ENCODE peak calls at places on chromosome 18, in five cellular contexts. K is fibroblast of lung, W is prostate gland, P is GM23248, Q is A549. C is an unnamed sample. For H3K4me1, the result is how much of the 10 kb centered on the place peaks cover.

GRCh38 chr18:31603335-31603734 is 11.7 kb downstream of the TTR start:
- DNase-seq in K (no peak), W (no peak), P (peak), Q (no peak), C (no peak)

GRCh38 chr18:77366725-77367641 is 117.3 kb downstream of the GALR1 start:
- DNase-seq in K (no peak), W (peak), P (peak), Q (peak), C (no peak)

GRCh38 chr18:32798209-32798960 is 25.6 kb upstream of the KLHL14 start:
- DNase-seq in K (no peak), W (no peak), P (no peak), Q (no peak), C (no peak)

GRCh38 chr18:47558110-47558750 is 306.8 kb upstream of the SKOR2 start:
- DNase-seq in K (no peak), W (no peak), P (no peak), Q (no peak), C (no peak)

GRCh38 chr18:54229660-54230059 is 5.2 kb upstream of the MBD2 start:
- DNase-seq in K (no peak), W (no peak), P (no peak), Q (no peak), C (no peak)

GRCh38 chr18:75208055-75208835 is 694 bp downstream of the PTGR3 start:
- DNase-seq in K (peak), W (peak), P (peak), Q (no peak), C (peak)

GRCh38 chr18:31189757-31190156 is 27.1 kb upstream of the DSC1 start:
- DNase-seq in K (no peak), W (no peak), P (no peak), Q (no peak), C (no peak)

GRCh38 chr18:50878345-50879301 is at the start of gene ME2:
- DNase-seq in K (peak), W (peak), P (peak), Q (peak), C (peak)

GRCh38 chr18:13568443-13569392 is 157.6 kb downstream of the FAM210A start:
- DNase-seq in K (no peak), W (no peak), P (no peak), Q (no peak), C (no peak)

GRCh38 chr18:64966667-64967066 is 784.1 kb upstream of the CDH7 start:
- DNase-seq in K (no peak), W (no peak), P (no peak), Q (no peak), C (peak)

GRCh38 chr18:68733693-68734092 is 18.8 kb upstream of the TMX3 start:
- DNase-seq in K (peak), W (no peak), P (peak), Q (no peak), C (no peak)

GRCh38 chr18:74951165-74951760 is 257.7 kb downstream of the PTGR3 start:
- DNase-seq in K (peak), W (peak), P (peak), Q (peak), C (peak)

GRCh38 chr18:76275913-76276312 is 219.1 kb downstream of the ZNF516 start:
- DNase-seq in K (no peak), W (no peak), P (no peak), Q (no peak), C (no peak)

GRCh38 chr18:50151876-50152275 is 43.1 kb downstream of the MYO5B start:
- DNase-seq in K (no peak), W (no peak), P (peak), Q (no peak), C (no peak)

GRCh38 chr18:49563701-49564100 is 1.8 kb downstream of the LIPG start:
- DNase-seq in K (no peak), W (no peak), P (no peak), Q (no peak), C (no peak)

GRCh38 chr18:49786019-49786720 is 27.2 kb downstream of the ACAA2 start:
- DNase-seq in K (no peak), W (no peak), P (no peak), Q (no peak), C (no peak)

GRCh38 chr18:72605350-72605749 is 61.2 kb upstream of the CBLN2 start:
- DNase-seq in K (no peak), W (no peak), P (no peak), Q (no peak), C (no peak)

GRCh38 chr18:36828157-36828629 is 609 bp downstream of the TPGS2 start:
- DNase-seq in K (peak), W (peak), P (peak), Q (no peak), C (no peak)

GRCh38 chr18:75859533-75859932 is 432.0 kb upstream of the SMIM21 start:
- DNase-seq in K (no peak), W (no peak), P (no peak), Q (no peak), C (no peak)

GRCh38 chr18:42340423-42341009 is 385.5 kb downstream of the PIK3C3 start:
- DNase-seq in K (no peak), W (no peak), P (no peak), Q (no peak), C (no peak)

GRCh38 chr18:55588001-55588875 is at the start of gene TCF4:
- DNase-seq in K (peak), W (peak), P (peak), Q (peak), C (peak)

GRCh38 chr18:8754995-8755955 is 49.9 kb downstream of the MTCL1 start:
- DNase-seq in K (peak), W (no peak), P (peak), Q (no peak), C (no peak)

GRCh38 chr18:72155327-72155726 is 388.8 kb downstream of the CBLN2 start:
- DNase-seq in K (peak), W (peak), P (no peak), Q (no peak), C (no peak)

GRCh38 chr18:524496-524895 is 24.0 kb upstream of the COLEC12 start:
- DNase-seq in K (peak), W (no peak), P (peak), Q (no peak), C (no peak)

GRCh38 chr18:9905401-9905922 is 8.4 kb upstream of the VAPA start:
- DNase-seq in K (peak), W (no peak), P (peak), Q (no peak), C (no peak)

GRCh38 chr18:46771141-46771540 is 14.3 kb upstream of the ST8SIA5 start:
- DNase-seq in K (no peak), W (no peak), P (no peak), Q (no peak), C (no peak)

GRCh38 chr18:68436485-68436884 is 278.4 kb downstream of the TMX3 start:
- DNase-seq in K (peak), W (no peak), P (peak), Q (no peak), C (peak)

GRCh38 chr18:25590456-25590855 is 238.5 kb upstream of the ZNF521 start:
- DNase-seq in K (no peak), W (no peak), P (no peak), Q (no peak), C (no peak)

GRCh38 chr18:69819460-69819859 is 128.2 kb downstream of the CD226 start:
- DNase-seq in K (no peak), W (no peak), P (no peak), Q (no peak), C (no peak)
- H3K27ac ChIP-seq in K (no peak), W (no peak), P (no peak), Q (no peak), C (no peak)

DNA sequence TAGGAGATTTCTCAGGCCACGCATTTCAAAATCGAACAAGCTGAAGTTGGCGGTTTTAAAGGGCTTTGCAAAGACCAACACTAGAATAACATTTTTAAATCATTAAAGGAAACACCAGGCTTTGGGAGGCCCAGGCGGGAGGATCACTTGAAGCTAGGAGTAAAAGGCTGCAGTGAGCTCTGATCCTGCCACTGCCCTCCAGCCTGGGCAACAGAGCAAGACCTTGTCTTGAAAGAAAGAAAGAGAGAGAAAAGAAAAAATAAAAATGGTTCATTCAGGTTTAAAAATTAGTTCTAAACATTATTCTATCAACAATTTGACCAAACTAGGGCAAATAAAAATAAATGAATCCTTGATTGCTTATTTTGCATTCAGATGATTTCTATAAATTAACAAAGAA is 789 bp upstream of the CHST9 start:
- DNase-seq in K (no peak), W (no peak), P (no peak), Q (no peak), C (no peak)
- H3K4me3 ChIP-seq in K (no peak), W (no peak), P (no peak), Q (no peak), C (no peak)

DNA sequence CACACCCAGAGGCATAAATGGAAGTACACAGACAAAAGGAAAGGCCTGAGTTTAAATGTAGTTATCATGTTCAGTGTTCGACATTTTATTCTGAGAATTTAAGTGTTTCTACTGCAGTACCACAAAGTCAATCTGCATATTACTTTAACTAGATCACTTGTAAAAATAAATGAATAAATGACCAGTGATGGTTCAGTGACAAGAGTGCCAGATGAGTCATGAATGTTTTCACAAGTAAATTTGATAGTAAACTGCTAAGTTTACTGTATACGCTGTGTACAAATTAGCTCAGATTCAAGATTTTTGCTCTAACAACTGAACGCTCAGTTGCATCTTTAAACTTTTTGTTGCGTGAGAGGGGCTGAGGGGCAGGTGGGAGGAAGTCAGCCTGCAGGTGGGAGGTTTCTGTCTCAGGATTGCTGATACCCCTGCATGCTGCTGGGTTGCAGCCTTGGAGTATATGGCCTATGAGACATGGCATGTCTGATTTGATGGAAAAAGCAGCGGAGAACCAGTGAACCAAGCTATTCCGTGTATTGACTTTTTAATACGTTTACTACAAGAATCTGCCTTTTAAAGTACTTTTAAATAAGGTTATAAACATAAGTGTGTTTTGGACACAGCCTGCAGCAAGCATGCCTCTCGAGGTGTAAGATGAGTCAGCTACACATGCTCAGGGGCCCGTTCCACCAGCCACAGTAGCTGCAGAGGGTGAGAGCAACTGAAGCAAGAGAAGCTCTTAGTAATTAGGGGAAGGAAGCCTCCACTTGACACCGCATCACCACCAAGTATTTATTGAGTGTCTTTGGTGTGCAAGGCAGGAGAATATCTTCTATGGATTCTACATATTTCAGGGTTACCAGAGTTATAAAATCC is 245.1 kb downstream of the NEDD4L start:
- DNase-seq in K (peak), W (no peak), P (peak), Q (no peak), C (no peak)
- H3K4me1 ChIP-seq in K (under half), W (under half), P (under half), Q (half or more), C (under half)

GRCh38 chr18:2908946-2909335 is 62.1 kb downstream of the EMILIN2 start:
- DNase-seq in K (no peak), W (no peak), P (no peak), Q (no peak), C (no peak)
- H3K27ac ChIP-seq in K (no peak), W (no peak), P (no peak), Q (no peak), C (peak)

GRCh38 chr18:35581555-35582309 is at the start of gene GALNT1:
- DNase-seq in K (peak), W (no peak), P (peak), Q (no peak), C (peak)
- H3K4me3 ChIP-seq in K (peak), W (peak), P (peak), Q (peak), C (peak)

DNA sequence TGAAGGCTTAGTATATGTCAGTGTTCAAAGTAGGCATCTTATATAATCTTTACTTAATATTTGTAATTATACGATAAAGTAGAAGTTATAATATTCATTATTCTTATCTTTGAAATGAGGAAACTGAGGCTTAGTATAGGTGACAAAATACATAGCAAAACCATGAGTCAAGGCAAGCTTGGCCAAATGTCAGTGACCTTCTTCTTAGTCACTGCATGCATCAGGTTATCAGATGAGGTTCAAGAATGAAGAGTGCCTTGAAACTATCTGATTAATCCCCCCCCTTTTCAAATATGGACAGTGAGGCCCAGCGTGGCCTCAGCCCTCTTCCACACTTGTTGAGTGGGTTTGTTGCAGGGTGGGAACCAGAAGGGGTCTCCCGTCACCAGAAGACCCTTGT is 59.3 kb downstream of the PMAIP1 start:
- DNase-seq in K (no peak), W (no peak), P (no peak), Q (no peak), C (no peak)
- H3K4me1 ChIP-seq in K (under half), W (under half), P (under half), Q (under half), C (under half)

GRCh38 chr18:44695503-44695902 is 14.8 kb downstream of the SETBP1 start:
- DNase-seq in K (no peak), W (no peak), P (no peak), Q (no peak), C (no peak)
- H3K27ac ChIP-seq in K (no peak), W (peak), P (no peak), Q (no peak), C (no peak)

C was measured in cardiac muscle cell.